ENCODE peak calls at places on chromosomes 13 and 19, in nine cellular contexts. V is IMR-90, A is OCI-LY7, E is hepatocyte, Z is mammary epithelial cell, B is SK-N-SH, D is GM23248, O is PC-9, C is PC-3. J is an unnamed sample.

GRCh38 chr19:5891938-5892771 is 11.4 kb downstream of the NDUFA11 start:
- DNase-seq in C (peak; percentile 60), V (peak; percentile 35), O (no peak), D (peak; percentile 67), A (peak; percentile 32), E (peak; percentile 76), Z (no peak), B (peak; percentile 83), J (peak; percentile 15)

GRCh38 chr19:30911491-30911890 is 437.7 kb downstream of the TSHZ3 start:
- DNase-seq in D (no peak), O (no peak), Z (no peak), A (no peak), E (no peak), B (no peak), V (no peak), C (no peak), J (no peak)

GRCh38 chr13:70580825-70581224 is 472.6 kb upstream of the KLHL1 start:
- DNase-seq in Z (no peak), A (no peak), D (no peak), V (no peak), B (no peak), O (no peak), E (no peak), C (no peak), J (no peak)

GRCh38 chr19:46919324-46919723 is 58.5 kb downstream of the ARHGAP35 start:
- DNase-seq in O (no peak), Z (peak; percentile 60), V (peak; percentile 75), E (no peak), B (no peak), C (peak; percentile 59), A (no peak), D (peak; percentile 81), J (peak; percentile 25)

GRCh38 chr13:27808866-27809546 is 16.7 kb downstream of the GSX1 start:
- DNase-seq in Z (peak; percentile 94), V (no peak), A (no peak), E (no peak), O (no peak), D (no peak), C (peak; percentile 79), B (no peak), J (no peak)

GRCh38 chr13:46866150-46866549 is 30.7 kb downstream of the HTR2A start:
- DNase-seq in C (peak; percentile 48), Z (peak; percentile 57), D (peak; percentile 64), B (peak; percentile 21), A (peak; percentile 13), O (peak; percentile 2), V (peak; percentile 63), E (peak; percentile 82), J (peak; percentile 8)

GRCh38 chr19:17743874-17744273 is 7.4 kb upstream of the FCHO1 start:
- DNase-seq in E (no peak), A (no peak), B (no peak), V (peak; percentile 63), C (peak; percentile 36), D (peak; percentile 65), Z (peak; percentile 30), O (no peak), J (peak; percentile 39)

GRCh38 chr19:40689339-40690049 is 957 bp downstream of the NUMBL start:
- DNase-seq in C (peak; percentile 7), B (peak; percentile 71), A (no peak), Z (no peak), V (no peak), E (no peak), D (peak; percentile 59), O (peak; percentile 34), J (peak; percentile 18)

GRCh38 chr19:6572217-6572616 is 18.7 kb downstream of the CD70 start:
- DNase-seq in B (no peak), E (no peak), D (no peak), C (no peak), Z (no peak), O (no peak), V (no peak), A (no peak), J (no peak)

GRCh38 chr19:3821857-3822364 is 35.7 kb upstream of the MATK start:
- DNase-seq in E (peak; percentile 51), V (peak; percentile 10), A (peak; percentile 58), B (peak; percentile 94), C (peak; percentile 29), Z (no peak), O (peak; percentile 56), D (peak; percentile 53), J (no peak)

GRCh38 chr19:47719047-47719885 is 6.0 kb downstream of the EHD2 start:
- DNase-seq in V (peak; percentile 99), C (no peak), Z (peak; percentile 95), B (peak; percentile 95), O (no peak), A (no peak), E (peak; percentile 93), D (peak; percentile 99), J (peak; percentile 96)

GRCh38 chr19:42634409-42635232 is 39.9 kb upstream of the CEACAM8 start:
- DNase-seq in D (peak; percentile 68), C (peak; percentile 65), B (peak; percentile 38), Z (peak; percentile 34), V (peak; percentile 20), E (no peak), O (peak; percentile 53), A (peak; percentile 45), J (no peak)

GRCh38 chr13:39306639-39307589 is 268.7 kb downstream of the NHLRC3 start:
- DNase-seq in A (no peak), D (no peak), C (no peak), B (no peak), O (no peak), E (no peak), Z (no peak), V (no peak), J (no peak)

GRCh38 chr13:80348308-80348707 is 7.4 kb upstream of the SPRY2 start:
- DNase-seq in O (no peak), E (no peak), C (no peak), V (no peak), Z (no peak), B (no peak), A (no peak), D (no peak), J (no peak)

GRCh38 chr19:2015611-2015950 is at the start of gene BTBD2:
- DNase-seq in O (no peak), B (peak; percentile 92), D (peak; percentile 72), C (peak; percentile 45), V (peak; percentile 84), E (peak; percentile 74), A (peak; percentile 73), Z (peak; percentile 44), J (peak; percentile 80)

GRCh38 chr13:80436571-80437169 is 95.7 kb upstream of the SPRY2 start:
- DNase-seq in A (no peak), D (no peak), C (no peak), Z (no peak), B (no peak), E (no peak), O (no peak), V (no peak), J (peak; percentile 24)

GRCh38 chr19:1102407-1103106 is 1.2 kb upstream of the GPX4 start:
- DNase-seq in D (peak; percentile 98), A (peak; percentile 43), Z (peak; percentile 99), B (no peak), C (peak; percentile 96), V (peak; percentile 100), E (peak; percentile 89), O (peak; percentile 84), J (peak; percentile 100)

GRCh38 chr19:45890877-45891276 is 4.9 kb upstream of the IRF2BP1 start:
- DNase-seq in V (no peak), Z (no peak), A (no peak), D (no peak), E (no peak), O (no peak), C (no peak), B (no peak), J (no peak)
- H3K9me3 ChIP-seq in V (no peaks in the 10 kb centered on the region), Z (no peaks in the 10 kb centered on the region), A (no peaks in the 10 kb centered on the region), D (no peaks in the 10 kb centered on the region), E (no peaks in the 10 kb centered on the region), O (no peaks in the 10 kb centered on the region), C (no peaks in the 10 kb centered on the region), B (no peaks in the 10 kb centered on the region), J (no peaks in the 10 kb centered on the region)

DNA sequence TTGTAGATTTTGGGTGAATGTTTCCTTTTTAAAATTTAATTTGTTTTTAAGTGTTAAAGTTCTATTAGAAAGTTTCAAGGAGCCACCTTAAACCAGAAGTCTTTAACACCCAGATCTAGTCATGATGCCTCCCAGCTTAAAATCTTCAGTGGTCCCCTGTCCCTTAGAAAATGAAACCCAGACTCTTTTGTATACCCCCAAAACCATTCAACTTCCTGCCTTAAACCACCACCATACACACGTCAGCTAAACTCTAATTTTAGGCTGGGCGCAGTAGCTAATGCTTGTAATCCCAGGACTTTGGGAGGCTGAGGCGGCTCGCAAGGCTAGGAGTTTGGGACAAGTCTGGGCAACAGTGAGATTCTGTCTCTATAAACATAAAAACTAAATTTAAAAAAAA is 37.9 kb downstream of the N4BP2L1 start:
- DNase-seq in E (no peak), V (no peak), A (no peak), D (no peak), C (no peak), Z (no peak), O (no peak), B (no peak), J (no peak)
- H2AFZ ChIP-seq in E (no peak overlapping the region), V (no peak overlapping the region), A (no peak overlapping the region), D (no peak overlapping the region), C (no peak overlapping the region), Z (no peak overlapping the region), O (no peak overlapping the region), B (no peak overlapping the region), J (no peak overlapping the region)

GRCh38 chr19:52516191-52516590 is 11.3 kb upstream of the ZNF808 start:
- DNase-seq in Z (no peak), C (no peak), O (no peak), A (no peak), B (no peak), V (no peak), D (no peak), E (no peak), J (no peak)
- H3K9me3 ChIP-seq in Z (peaks cover 31% of the 10 kb centered on the region), C (peaks cover 24% of the 10 kb centered on the region), O (peaks cover 16% of the 10 kb centered on the region), A (no peaks in the 10 kb centered on the region), B (no peaks in the 10 kb centered on the region), V (peaks cover 26% of the 10 kb centered on the region), D (no peaks in the 10 kb centered on the region), E (no peaks in the 10 kb centered on the region), J (peaks cover 11% of the 10 kb centered on the region)

GRCh38 chr13:23159587-23160240 is 21.1 kb upstream of the SGCG start:
- DNase-seq in A (no peak), D (peak; percentile 29), Z (no peak), V (no peak), E (peak; percentile 58), B (peak; percentile 30), O (no peak), C (no peak), J (no peak)

GRCh38 chr13:23160241-23161175 is 20.3 kb upstream of the SGCG start:
- DNase-seq in A (no peak), B (no peak), D (peak; percentile 67), E (peak; percentile 47), V (no peak), C (peak; percentile 12), O (no peak), Z (no peak), J (no peak)

GRCh38 chr13:23161176-23161825 is 19.5 kb upstream of the SGCG start:
- DNase-seq in V (no peak), Z (no peak), O (no peak), A (no peak), E (no peak), D (peak; percentile 67), C (no peak), B (no peak), J (no peak)

DNA sequence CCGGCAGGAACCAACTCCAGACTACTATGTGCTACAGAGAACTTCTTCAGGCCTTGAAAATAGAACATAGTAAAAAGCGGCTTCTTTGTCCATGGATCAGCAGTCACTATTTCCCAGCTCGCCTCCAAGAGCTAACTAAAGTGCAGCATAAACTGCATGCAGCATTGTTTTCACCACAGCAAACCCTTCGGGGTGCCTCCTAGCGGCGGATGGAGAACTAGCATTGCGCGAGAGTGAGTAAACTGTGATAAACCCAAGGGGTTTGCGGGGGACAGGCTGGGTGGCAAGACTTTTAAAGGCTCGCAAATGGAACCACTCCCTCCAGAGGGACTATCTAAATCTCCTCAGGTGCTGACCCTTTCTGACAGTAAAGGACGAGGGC is 21.6 kb upstream of the SGCG start:
- DNase-seq in V (peak; percentile 13), C (peak; percentile 31), B (peak; percentile 54), Z (no peak), A (no peak), E (peak; percentile 68), O (no peak), D (peak; percentile 72), J (peak; percentile 2)
- H2AFZ ChIP-seq in V (peak overlapping the region; percentile 58), C (no peak overlapping the region), B (peak overlapping the region; percentile 68), Z (no peak overlapping the region), A (no peak overlapping the region), E (peak overlapping the region; percentile 86), O (no peak overlapping the region), D (peak overlapping the region; percentile 94), J (peak overlapping the region; percentile 87)

J was measured in astrocyte.